ENCODE peak calls at places on chromosomes 13 and 19, in ten cellular contexts. R is HCT116, O is osteoblast, I is esophagus squamous epithelium, W is WERI-Rb-1, E is dorsolateral prefrontal cortex, M is ovary, K is Panc1, H is PC-9, L is transverse colon. F is an unnamed sample.

GRCh38 chr19:51398096-51398704 is 7.8 kb upstream of the C19orf84 start:
- DNase-seq in R (no peak), O (peak; percentile 30), I (no peak), W (peak; percentile 20), E (no peak), M (no peak), K (no peak), H (no peak), L (no peak), F (no peak)

GRCh38 chr13:40562975-40563349 is 103.5 kb downstream of the FOXO1 start:
- DNase-seq in R (no peak), O (no peak), I (no peak), W (no peak), E (no peak), M (no peak), K (no peak), H (no peak), L (no peak), F (no peak)

GRCh38 chr13:109273326-109273751 is 513.0 kb downstream of the IRS2 start:
- DNase-seq in R (no peak), O (no peak), I (no peak), W (no peak), E (no peak), M (no peak), K (no peak), H (no peak), L (no peak), F (no peak)

GRCh38 chr13:75178436-75178835 is 303.5 kb downstream of the TBC1D4 start:
- DNase-seq in R (no peak), O (no peak), I (no peak), W (no peak), E (no peak), M (no peak), K (no peak), H (no peak), L (no peak), F (no peak)

GRCh38 chr13:26050568-26051230 is 1.1 kb downstream of the SHISA2 start:
- DNase-seq in R (no peak), O (peak; percentile 83), I (no peak), W (peak; percentile 91), E (no peak), M (no peak), K (no peak), H (no peak), L (no peak), F (no peak)

GRCh38 chr13:39501711-39502324 is 101.2 kb downstream of the LHFPL6 start:
- DNase-seq in R (no peak), O (no peak), I (no peak), W (no peak), E (no peak), M (no peak), K (no peak), H (no peak), L (no peak), F (no peak)

GRCh38 chr19:7494416-7495098 is 5.7 kb upstream of the PEX11G start:
- DNase-seq in R (no peak), O (peak; percentile 87), I (no peak), W (peak; percentile 30), E (peak; percentile 88), M (peak; percentile 74), K (no peak), H (no peak), L (no peak), F (peak; percentile 65)

GRCh38 chr13:24459234-24459633 is 53.3 kb downstream of the PARP4 start:
- DNase-seq in R (no peak), O (peak; percentile 71), I (no peak), W (no peak), E (no peak), M (no peak), K (no peak), H (no peak), L (no peak), F (no peak)

GRCh38 chr13:108777421-108778420 is 148.3 kb downstream of the MYO16 start:
- DNase-seq in R (peak; percentile 61), O (no peak), I (no peak), W (no peak), E (no peak), M (no peak), K (no peak), H (no peak), L (no peak), F (no peak)

GRCh38 chr19:14571695-14572490 is at the start of gene NDUFB7:
- DNase-seq in R (peak; percentile 96), O (peak; percentile 99), I (peak; percentile 67), W (peak; percentile 93), E (peak; percentile 95), M (peak; percentile 85), K (peak; percentile 82), H (peak; percentile 88), L (peak; percentile 93), F (peak; percentile 93)
- H3K27ac ChIP-seq in R (peak within 1 kb of the TSS; percentile 87), O (peak within 1 kb of the TSS; percentile 71), I (peak within 1 kb of the TSS; percentile 91), W (peak within 1 kb of the TSS; percentile 91), E (peak within 1 kb of the TSS; percentile 89), M (no peak within 1 kb of the TSS), K (peak within 1 kb of the TSS; percentile 85), H (peak within 1 kb of the TSS; percentile 10), L (peak within 1 kb of the TSS; percentile 86), F (peak within 1 kb of the TSS; percentile 93)

DNA sequence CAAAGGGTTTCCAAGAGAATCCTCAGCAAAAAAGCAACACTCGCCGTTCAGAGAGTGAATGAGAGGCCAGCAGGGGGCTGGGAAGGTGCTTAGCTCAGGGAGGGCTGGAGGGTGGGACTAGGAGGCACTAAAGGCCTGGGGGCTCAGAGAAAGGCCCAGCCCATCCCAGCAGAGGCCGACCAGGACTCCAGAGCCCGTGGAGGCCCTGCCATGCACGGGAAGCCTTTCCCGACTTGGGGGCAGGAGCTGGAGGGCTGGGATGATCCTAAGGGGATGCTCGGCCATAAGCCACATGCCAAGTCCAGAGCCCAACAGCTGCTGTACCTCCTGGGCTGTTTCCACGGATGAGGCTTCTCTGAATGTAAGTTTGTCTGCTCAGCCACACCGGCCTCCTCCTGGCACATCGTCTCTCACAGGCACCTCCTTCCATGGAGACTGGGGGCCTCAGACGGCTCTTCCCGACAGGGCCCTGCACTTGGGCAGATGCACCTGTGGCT is 19.5 kb downstream of the RASA3 start:
- DNase-seq in R (no peak), O (peak; percentile 29), I (no peak), W (peak; percentile 24), E (no peak), M (peak; percentile 4), K (no peak), H (no peak), L (peak; percentile 3), F (no peak)
- H3K27ac ChIP-seq in R (no peak overlapping the region), O (no peak overlapping the region), I (peak overlapping the region; percentile 60), W (no peak overlapping the region), E (no peak overlapping the region), M (no peak overlapping the region), K (peak overlapping the region; percentile 93), H (no peak overlapping the region), L (peak overlapping the region; percentile 65), F (no peak overlapping the region)

GRCh38 chr13:59837101-59837500 is 326.6 kb downstream of the DIAPH3 start:
- DNase-seq in R (no peak), O (no peak), I (no peak), W (no peak), E (no peak), M (no peak), K (no peak), H (no peak), L (no peak), F (no peak)
- H3K27ac ChIP-seq in R (no peak overlapping the region), O (no peak overlapping the region), I (no peak overlapping the region), W (no peak overlapping the region), E (no peak overlapping the region), M (no peak overlapping the region), K (no peak overlapping the region), H (no peak overlapping the region), L (no peak overlapping the region), F (no peak overlapping the region)

DNA sequence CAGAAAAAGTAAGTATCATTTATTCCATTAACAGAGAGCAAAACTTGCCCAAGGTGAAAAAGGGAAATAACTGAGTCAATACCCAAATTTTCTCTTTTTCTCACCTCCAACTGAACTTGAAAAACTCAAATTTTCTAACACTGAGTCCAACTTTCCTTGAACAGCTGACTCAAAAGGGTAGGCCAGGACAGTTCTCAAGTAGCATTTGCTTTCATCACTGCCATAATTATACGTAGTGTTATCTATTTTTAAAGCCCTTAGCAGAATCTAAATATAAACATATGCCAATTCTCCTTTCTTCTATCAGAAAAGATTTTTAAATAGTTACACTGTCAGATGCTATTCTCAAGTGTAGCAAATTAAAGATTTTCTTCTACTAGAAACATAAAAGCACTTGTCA is 3.5 kb downstream of the N4BP2L2 start:
- DNase-seq in R (no peak), O (no peak), I (no peak), W (no peak), E (no peak), M (no peak), K (no peak), H (no peak), L (no peak), F (no peak)
- H3K27ac ChIP-seq in R (no peak overlapping the region), O (no peak overlapping the region), I (no peak overlapping the region), W (no peak overlapping the region), E (no peak overlapping the region), M (no peak overlapping the region), K (no peak overlapping the region), H (no peak overlapping the region), L (no peak overlapping the region), F (no peak overlapping the region)

F was measured in caudate nucleus.